ENCODE peak calls at places on chromosomes 11 and 22, in six cellular contexts. P is Caco-2; S is CD8-positive, alpha-beta memory T cell; Z is fibroblast of lung; N is OCI-LY7; R is GM23338. U is an unnamed sample.
A peak's percentile ranks its signal among the peaks of the same experiment; 100 is the strongest.

GRCh38 chr22:17966403-17966717 is 58.0 kb downstream of the MICAL3 start:
- DNase-seq in P (no peak), S (no peak), Z (no peak), N (no peak), R (no peak), U (no peak)

GRCh38 chr11:100515087-100515486 is 172.0 kb upstream of the ARHGAP42 start:
- DNase-seq in P (no peak), S (no peak), Z (peak; percentile 40), N (no peak), R (peak; percentile 83), U (peak; percentile 9)

GRCh38 chr11:4017129-4017528 is 77.5 kb upstream of the RRM1 start:
- DNase-seq in P (no peak), S (no peak), Z (no peak), N (no peak), R (no peak), U (no peak)

GRCh38 chr22:19959043-19959586 is 17.5 kb upstream of the TXNRD2 start:
- DNase-seq in P (peak; percentile 94), S (no peak), Z (peak; percentile 76), N (no peak), R (peak; percentile 99), U (no peak)

GRCh38 chr11:67345949-67346819 is 7.2 kb downstream of the POLD4 start:
- DNase-seq in P (peak; percentile 82), S (no peak), Z (peak; percentile 61), N (peak; percentile 66), R (peak; percentile 73), U (no peak)

GRCh38 chr11:134068829-134069425 is at the start of gene JAM3:
- DNase-seq in P (peak; percentile 66), S (peak; percentile 94), Z (peak; percentile 92), N (peak; percentile 44), R (peak; percentile 96), U (peak; percentile 38)

GRCh38 chr11:12460441-12460840 is 83.1 kb downstream of the PARVA start:
- DNase-seq in P (no peak), S (no peak), Z (peak; percentile 66), N (no peak), R (no peak), U (no peak)

GRCh38 chr11:101866619-101867491 is 48.0 kb upstream of the CEP126 start:
- DNase-seq in P (peak; percentile 89), S (no peak), Z (peak; percentile 84), N (no peak), R (no peak), U (no peak)

GRCh38 chr22:19143967-19144400 is 467 bp downstream of the ESS2 start:
- DNase-seq in P (no peak), S (peak; percentile 19), Z (peak; percentile 25), N (peak; percentile 17), R (no peak), U (no peak)

GRCh38 chr11:93895106-93895862 is 44.9 kb upstream of the VSTM5 start:
- DNase-seq in P (no peak), S (no peak), Z (peak; percentile 88), N (peak; percentile 35), R (peak; percentile 93), U (peak; percentile 38)

GRCh38 chr11:13337986-13338436 is 60.4 kb downstream of the BMAL1 start:
- DNase-seq in P (no peak), S (no peak), Z (peak; percentile 83), N (no peak), R (no peak), U (no peak)

DNA sequence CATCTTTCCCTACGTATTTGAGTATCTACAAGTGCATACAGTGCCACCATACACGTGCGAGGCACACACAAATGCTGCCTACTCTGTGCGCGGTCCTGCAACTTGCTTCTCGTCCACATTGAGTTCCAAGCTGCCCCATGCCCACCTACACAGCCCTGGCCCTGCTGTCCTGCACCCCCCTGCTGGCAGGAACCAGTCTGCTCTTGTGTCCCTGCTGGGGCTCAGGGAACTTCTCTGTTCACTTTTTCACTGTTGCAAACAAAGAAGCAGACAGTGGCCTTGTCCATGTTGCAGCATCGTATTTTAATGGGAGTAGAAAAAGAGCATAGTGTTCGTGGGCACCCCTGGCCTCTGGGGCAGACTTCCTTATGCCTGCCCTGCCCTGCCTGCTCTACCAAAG is 14.0 kb downstream of the CPT1A start:
- DNase-seq in P (no peak), S (no peak), Z (no peak), N (no peak), R (no peak), U (no peak)
- H3K4me1 ChIP-seq in P (no peaks in the 10 kb centered on the region), S (peaks cover 12% of the 10 kb centered on the region), Z (no peaks in the 10 kb centered on the region), N (peaks cover 4% of the 10 kb centered on the region), R (peaks cover 11% of the 10 kb centered on the region), U (no peaks in the 10 kb centered on the region)

GRCh38 chr11:61025819-61026120 is 54.3 kb downstream of the CD6 start:
- DNase-seq in P (no peak), S (no peak), Z (no peak), N (no peak), R (no peak), U (no peak)
- H3K4me1 ChIP-seq in P (no peaks in the 10 kb centered on the region), S (peaks cover 82% of the 10 kb centered on the region), Z (no peaks in the 10 kb centered on the region), N (peaks cover 55% of the 10 kb centered on the region), R (peaks cover 10% of the 10 kb centered on the region), U (peaks cover 2% of the 10 kb centered on the region)

GRCh38 chr11:116776522-116776984 is 3.8 kb upstream of the BUD13 start:
- DNase-seq in P (no peak), S (no peak), Z (no peak), N (peak; percentile 5), R (no peak), U (no peak)
- H3K4me1 ChIP-seq in P (peaks cover 19% of the 10 kb centered on the region), S (peaks cover 17% of the 10 kb centered on the region), Z (peaks cover 5% of the 10 kb centered on the region), N (peaks cover 28% of the 10 kb centered on the region), R (peaks cover 14% of the 10 kb centered on the region), U (peaks cover 12% of the 10 kb centered on the region)

GRCh38 chr11:65526744-65527143 is 1.9 kb downstream of the SCYL1 start:
- DNase-seq in P (no peak), S (no peak), Z (no peak), N (no peak), R (no peak), U (no peak)
- H3K4me1 ChIP-seq in P (peaks cover 33% of the 10 kb centered on the region), S (peaks cover 55% of the 10 kb centered on the region), Z (peaks cover 8% of the 10 kb centered on the region), N (peaks cover 30% of the 10 kb centered on the region), R (peaks cover 3% of the 10 kb centered on the region), U (peaks cover 10% of the 10 kb centered on the region)

GRCh38 chr22:39298194-39298987 is 21.0 kb downstream of the RPL3 start:
- DNase-seq in P (no peak), S (no peak), Z (no peak), N (no peak), R (no peak), U (no peak)
- H3K4me1 ChIP-seq in P (peaks cover 54% of the 10 kb centered on the region), S (no peaks in the 10 kb centered on the region), Z (peaks cover 14% of the 10 kb centered on the region), N (peaks cover 33% of the 10 kb centered on the region), R (peaks cover 18% of the 10 kb centered on the region), U (peaks cover 43% of the 10 kb centered on the region)

GRCh38 chr11:70891844-70892380 is 360.5 kb downstream of the SHANK2 start:
- DNase-seq in P (no peak), S (no peak), Z (no peak), N (no peak), R (no peak), U (no peak)

GRCh38 chr11:70892889-70893288 is 359.5 kb downstream of the SHANK2 start:
- DNase-seq in P (no peak), S (no peak), Z (no peak), N (no peak), R (no peak), U (no peak)

GRCh38 chr11:70895061-70895670 is 357.2 kb downstream of the SHANK2 start:
- DNase-seq in P (no peak), S (no peak), Z (no peak), N (no peak), R (no peak), U (no peak)

GRCh38 chr11:70897429-70897828 is 354.9 kb downstream of the SHANK2 start:
- DNase-seq in P (no peak), S (no peak), Z (no peak), N (no peak), R (no peak), U (no peak)

GRCh38 chr11:70894566-70894965 is 357.8 kb downstream of the SHANK2 start:
- DNase-seq in P (no peak), S (no peak), Z (no peak), N (no peak), R (no peak), U (no peak)
- H3K4me1 ChIP-seq in P (no peaks in the 10 kb centered on the region), S (no peaks in the 10 kb centered on the region), Z (no peaks in the 10 kb centered on the region), N (no peaks in the 10 kb centered on the region), R (no peaks in the 10 kb centered on the region), U (no peaks in the 10 kb centered on the region)